ENCODE peak calls at places on chromosomes 1 and 21, in five cellular contexts. R, U, H, V and S are unnamed samples.

GRCh38 chr1:242185728-242186127 is 186.8 kb upstream of the MAP1LC3C start:
- DNase-seq in R (no peak), V (no peak), U (no peak), H (no peak), S (no peak)

GRCh38 chr1:243977104-243977503 is 74.0 kb upstream of the ZBTB18 start:
- DNase-seq in V (no peak), U (no peak), R (no peak), H (no peak), S (no peak)

GRCh38 chr1:62012095-62012494 is 182.6 kb upstream of the L1TD1 start:
- DNase-seq in H (no peak), V (no peak), U (no peak), R (no peak), S (no peak)

GRCh38 chr1:228270032-228270431 is 62.2 kb downstream of the OBSCN start:
- DNase-seq in R (no peak), U (no peak), H (no peak), V (no peak), S (no peak)

GRCh38 chr1:200740291-200741212 is 1.9 kb downstream of the CAMSAP2 start:
- DNase-seq in V (no peak), U (no peak), R (no peak), H (no peak), S (no peak)

GRCh38 chr1:53834776-53835175 is 3.3 kb downstream of the NDC1 start:
- DNase-seq in H (no peak), U (no peak), R (no peak), V (no peak), S (no peak)

GRCh38 chr1:67735806-67736627 is 51.0 kb downstream of the GADD45A start:
- DNase-seq in R (no peak), H (peak; percentile 88), V (peak; percentile 71), U (peak; percentile 53), S (peak; percentile 93)

GRCh38 chr21:39842741-39843146 is 24.5 kb upstream of the PCP4 start:
- DNase-seq in V (no peak), U (no peak), H (no peak), R (no peak), S (no peak)

GRCh38 chr1:29122987-29123870 is 474 bp downstream of the TMEM200B start:
- DNase-seq in U (no peak), R (no peak), H (peak; percentile 49), V (no peak), S (peak; percentile 83)

GRCh38 chr1:54487571-54488050 is 60.4 kb upstream of the ACOT11 start:
- DNase-seq in U (peak; percentile 75), V (peak; percentile 23), H (no peak), R (no peak), S (no peak)

GRCh38 chr1:21921100-21921875 is 15.8 kb downstream of the HSPG2 start:
- DNase-seq in H (no peak), V (no peak), U (no peak), R (no peak), S (peak; percentile 80)

GRCh38 chr1:43708006-43708412 is 673 bp downstream of the ST3GAL3 start:
- DNase-seq in U (no peak), V (no peak), R (no peak), H (no peak), S (no peak)

GRCh38 chr1:156709031-156709430 is 3.6 kb upstream of the CRABP2 start:
- DNase-seq in V (no peak), U (no peak), R (no peak), H (no peak), S (no peak)

GRCh38 chr1:44688760-44689446 is 14.4 kb downstream of the ARMH1 start:
- DNase-seq in H (peak; percentile 20), R (peak; percentile 42), V (no peak), U (no peak), S (no peak)

GRCh38 chr1:86419277-86419903 is 4.6 kb upstream of the CLCA2 start:
- DNase-seq in H (no peak), R (peak; percentile 42), U (no peak), V (peak; percentile 62), S (no peak)

GRCh38 chr1:114328505-114328904 is 174.8 kb upstream of the SYT6 start:
- DNase-seq in H (no peak), U (no peak), R (no peak), V (no peak), S (no peak)

DNA sequence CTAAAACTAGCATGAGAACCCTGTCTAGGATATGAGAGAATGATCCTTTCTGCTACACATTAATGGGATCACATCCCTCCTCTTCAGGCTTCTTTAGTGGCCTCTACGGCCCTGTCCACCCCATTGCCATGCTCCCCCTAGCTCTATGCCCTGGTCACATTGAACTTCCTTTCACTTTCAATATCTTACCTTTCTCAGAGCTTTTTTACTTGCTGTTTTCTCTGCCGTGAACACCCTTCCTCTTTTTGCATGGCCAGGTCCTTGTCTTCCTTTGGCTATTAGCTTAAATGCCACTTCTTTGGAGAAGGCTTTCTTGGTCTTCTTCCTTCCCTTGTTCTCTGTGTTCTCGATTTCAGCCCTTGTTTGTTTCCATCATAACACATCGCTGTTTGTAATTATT is 97.4 kb downstream of the GIPC2 start:
- DNase-seq in V (no peak), H (no peak), U (no peak), R (no peak), S (no peak)
- H3K4me3 ChIP-seq in V (no peak overlapping the region), H (no peak overlapping the region), U (peak overlapping the region; percentile 52), R (no peak overlapping the region), S (no peak overlapping the region)

DNA sequence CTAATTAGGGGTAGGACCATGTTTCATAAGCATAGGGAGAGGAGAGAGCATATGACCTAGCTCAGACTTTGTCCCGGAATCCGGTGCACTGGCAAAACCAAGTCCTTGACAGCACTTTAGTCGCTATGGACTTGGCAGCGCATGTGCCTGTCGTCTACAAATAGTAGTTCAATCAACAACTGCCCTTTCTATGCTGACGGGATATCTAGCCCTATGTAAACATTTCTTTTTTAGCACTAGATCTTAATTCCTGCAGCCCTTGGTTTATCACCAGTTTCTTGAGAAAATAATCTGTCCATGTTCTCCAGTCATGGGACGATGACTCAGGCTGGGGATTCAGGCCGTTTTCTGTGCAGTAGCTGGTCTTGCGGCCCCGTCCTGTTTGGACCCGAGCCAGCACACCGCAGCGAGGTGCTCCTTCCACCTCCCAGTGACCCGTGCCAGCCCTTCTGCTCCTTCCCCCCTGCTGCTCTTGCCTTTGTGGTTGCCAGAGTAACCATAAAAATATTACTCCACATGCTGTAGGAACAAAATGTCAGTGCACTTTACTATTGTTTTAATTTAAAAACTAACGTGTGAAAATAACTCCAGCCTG is 8.6 kb upstream of the MT1HL1 start:
- DNase-seq in H (peak; percentile 69), R (peak; percentile 31), U (no peak), V (no peak), S (peak; percentile 88)
- H3K4me3 ChIP-seq in H (no peak overlapping the region), R (no peak overlapping the region), U (no peak overlapping the region), V (no peak overlapping the region), S (peak overlapping the region; percentile 39)

DNA sequence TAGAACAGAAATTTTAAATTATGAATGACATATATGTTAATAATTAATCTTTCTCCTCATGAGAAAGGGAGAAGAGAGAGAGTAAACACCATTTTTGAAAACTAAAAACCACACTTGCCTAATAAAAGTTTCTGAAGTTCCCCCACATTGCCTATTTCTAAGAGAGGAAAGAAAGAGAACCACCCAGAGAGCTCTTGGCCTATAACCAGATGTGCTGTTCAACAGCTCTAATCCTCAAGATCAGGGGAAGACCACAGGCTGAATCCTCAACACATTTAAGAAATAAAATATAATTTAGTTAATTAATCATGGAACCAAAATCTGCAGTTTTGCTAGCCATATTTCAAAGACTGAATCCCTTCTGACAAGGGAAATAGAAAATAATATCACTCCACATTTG is 11.9 kb downstream of the PRRX1 start:
- DNase-seq in U (no peak), R (no peak), V (no peak), H (no peak), S (no peak)
- H3K4me3 ChIP-seq in U (no peak overlapping the region), R (no peak overlapping the region), V (no peak overlapping the region), H (no peak overlapping the region), S (no peak overlapping the region)

GRCh38 chr1:52727956-52728656 is 1.9 kb downstream of the ZYG11B start:
- DNase-seq in H (no peak), R (no peak), V (no peak), U (peak; percentile 19), S (no peak)

GRCh38 chr1:52727114-52727586 is 897 bp downstream of the ZYG11B start:
- DNase-seq in V (no peak), H (no peak), U (peak; percentile 48), R (no peak), S (no peak)

GRCh38 chr1:52726265-52727113 is at the start of gene ZYG11B:
- DNase-seq in H (peak; percentile 90), V (peak; percentile 63), U (peak; percentile 95), R (peak; percentile 19), S (peak; percentile 96)

GRCh38 chr1:52723260-52723659 is 3.0 kb upstream of the ZYG11B start:
- DNase-seq in H (no peak), U (no peak), V (no peak), R (no peak), S (no peak)

GRCh38 chr1:52725903-52726264 is 369 bp upstream of the ZYG11B start:
- DNase-seq in H (no peak), U (no peak), V (no peak), R (no peak), S (no peak)
- H3K4me3 ChIP-seq in H (peak overlapping the region; percentile 86), U (peak overlapping the region; percentile 81), V (peak overlapping the region; percentile 87), R (peak overlapping the region; percentile 92), S (peak overlapping the region; percentile 77)

DNA sequence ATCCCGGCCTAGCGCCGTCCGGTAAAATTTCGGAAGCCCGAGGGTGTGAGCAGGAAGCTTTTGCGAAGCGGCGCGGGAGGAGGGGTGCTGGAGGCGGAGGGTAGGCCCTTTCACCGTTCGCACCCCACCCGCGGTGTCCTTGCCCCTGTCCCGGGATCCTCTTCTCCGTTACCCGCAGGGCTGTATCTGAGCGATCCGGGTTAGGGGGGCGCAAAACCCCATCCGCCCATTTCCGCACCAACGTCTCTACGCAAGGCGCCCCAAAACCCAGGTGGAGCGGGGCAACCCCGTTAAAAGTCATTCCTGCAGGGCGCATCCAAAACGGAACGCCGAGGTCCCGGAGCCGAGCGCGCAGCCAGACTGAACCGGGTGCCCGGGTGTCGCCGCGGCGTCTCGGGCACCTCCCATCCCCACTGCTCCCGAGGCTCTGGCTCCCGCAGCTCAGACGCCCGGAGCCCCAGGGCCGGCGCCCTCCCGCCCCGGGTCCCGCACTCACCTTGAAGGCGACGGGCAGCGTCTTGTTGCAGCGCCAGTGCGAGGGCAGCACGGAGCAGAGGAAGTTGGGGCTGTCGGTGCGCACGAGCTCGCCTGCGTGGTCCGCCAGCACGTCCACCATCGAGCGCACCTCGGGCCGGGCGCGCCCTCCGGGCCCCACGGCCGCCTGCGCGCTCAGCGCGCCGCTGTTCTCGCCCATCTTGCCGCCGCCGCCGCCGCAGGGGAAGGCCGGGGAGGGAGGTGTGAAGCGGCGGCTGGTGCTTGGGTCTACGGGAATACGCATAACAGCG is 793 bp downstream of the RUNX3 start:
- DNase-seq in H (no peak), R (no peak), U (no peak), V (no peak), S (no peak)
- H3K4me3 ChIP-seq in H (no peak overlapping the region), R (no peak overlapping the region), U (peak overlapping the region; percentile 25), V (no peak overlapping the region), S (no peak overlapping the region)

DNA sequence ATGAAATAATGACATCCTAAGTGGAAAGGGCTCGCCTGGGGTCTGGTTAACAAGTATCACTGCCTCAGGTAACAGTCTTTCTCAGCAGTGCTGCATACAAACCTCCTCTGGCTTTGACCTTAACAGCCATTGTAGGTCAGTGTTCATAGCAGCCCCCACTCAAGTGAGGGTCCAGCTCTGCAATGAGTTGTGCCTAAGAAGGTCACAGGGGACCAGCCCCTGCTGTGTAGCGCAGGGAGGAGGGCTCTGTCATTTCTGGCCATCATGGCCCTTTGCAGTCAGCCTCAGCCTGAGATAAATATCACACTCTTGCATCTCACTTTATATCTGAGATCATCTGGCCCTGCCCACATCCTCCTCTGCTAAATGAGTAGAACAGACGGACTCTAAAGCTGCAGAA is 18.1 kb upstream of the MYSM1 start:
- DNase-seq in U (no peak), H (no peak), V (no peak), R (no peak), S (no peak)
- H3K4me3 ChIP-seq in U (no peak overlapping the region), H (no peak overlapping the region), V (no peak overlapping the region), R (no peak overlapping the region), S (no peak overlapping the region)